ENCODE peak calls at places on chromosomes 6 and 20, in ten cellular contexts. J is stimulated activated CD4-positive, alpha-beta T cell treated with anti-CD3 and anti-CD28 coated beads, Interleukin-4, amount 100 ng/mL, for 1 hour; T is left ventricle myocardium superior; P is NCI-H69; Y is NCI-H524; L is activated CD8-positive, alpha-beta memory T cell treated with anti-CD3 and anti-CD28 coated beads, Interleukin-2, amount 50 U/mL, for 48 hours; E is stimulated activated CD8-positive, alpha-beta memory T cell treated with anti-CD3 and anti-CD28 coated beads, Interleukin-15, amount 100 ng/mL, for 4 hours; V is sigmoid colon; K is mucosa of gallbladder; C is brain microvascular endothelial cell. W is an unnamed sample.
A peak's percentile ranks its signal among the peaks of the same experiment; 100 is the strongest.

GRCh38 chr6:107716688-107717089 is 107.4 kb downstream of the SCML4 start:
- DNase-seq in J (peak; percentile 58), T (no peak), P (peak; percentile 39), Y (peak; percentile 46), L (peak; percentile 79), E (peak; percentile 51), V (no peak), K (peak; percentile 34), C (peak; percentile 29), W (peak; percentile 64)

GRCh38 chr20:63580796-63581461 is 6.9 kb upstream of the HELZ2 start:
- DNase-seq in J (peak; percentile 71), T (no peak), P (peak; percentile 9), Y (peak; percentile 23), L (peak; percentile 79), E (peak; percentile 38), V (peak; percentile 57), K (no peak), C (peak; percentile 31), W (peak; percentile 40)

GRCh38 chr20:7849675-7850074 is 90.6 kb downstream of the HAO1 start:
- DNase-seq in J (no peak), T (no peak), P (no peak), Y (no peak), L (no peak), E (no peak), V (no peak), K (no peak), C (no peak), W (no peak)

GRCh38 chr6:10384064-10384317 is 30.9 kb downstream of the TFAP2A start:
- DNase-seq in J (no peak), T (no peak), P (peak; percentile 74), Y (no peak), L (no peak), E (no peak), V (no peak), K (no peak), C (no peak), W (no peak)

GRCh38 chr6:51300510-51300909 is 481.8 kb downstream of the TFAP2B start:
- DNase-seq in J (no peak), T (no peak), P (no peak), Y (no peak), L (no peak), E (no peak), V (no peak), K (no peak), C (no peak), W (no peak)

GRCh38 chr6:14209005-14209404 is 91.4 kb downstream of the CD83 start:
- DNase-seq in J (no peak), T (no peak), P (peak; percentile 15), Y (no peak), L (no peak), E (no peak), V (no peak), K (no peak), C (no peak), W (no peak)

GRCh38 chr6:32216998-32217397 is 6.9 kb downstream of the NOTCH4 start:
- DNase-seq in J (no peak), T (no peak), P (peak; percentile 11), Y (no peak), L (no peak), E (no peak), V (peak; percentile 40), K (no peak), C (no peak), W (no peak)

GRCh38 chr6:43723737-43724295 is 36.2 kb upstream of the MRPS18A start:
- DNase-seq in J (peak; percentile 73), T (peak; percentile 71), P (peak; percentile 78), Y (peak; percentile 40), L (peak; percentile 80), E (peak; percentile 28), V (peak; percentile 75), K (peak; percentile 80), C (peak; percentile 50), W (no peak)

GRCh38 chr6:7912736-7913517 is 2.3 kb upstream of the TXNDC5 start:
- DNase-seq in J (no peak), T (no peak), P (no peak), Y (no peak), L (no peak), E (no peak), V (no peak), K (no peak), C (no peak), W (no peak)

GRCh38 chr6:44676246-44676790 is 288.8 kb downstream of the CDC5L start:
- DNase-seq in J (no peak), T (no peak), P (peak; percentile 32), Y (no peak), L (no peak), E (no peak), V (no peak), K (no peak), C (no peak), W (no peak)

GRCh38 chr20:63487781-63488241 is 11.1 kb downstream of the EEF1A2 start:
- DNase-seq in J (no peak), T (no peak), P (no peak), Y (no peak), L (no peak), E (no peak), V (no peak), K (no peak), C (no peak), W (no peak)

GRCh38 chr6:141475269-141475668 is 657.5 kb upstream of the GJE1 start:
- DNase-seq in J (no peak), T (no peak), P (no peak), Y (no peak), L (no peak), E (no peak), V (no peak), K (no peak), C (no peak), W (no peak)

GRCh38 chr6:14506656-14507242 is 389.2 kb downstream of the CD83 start:
- DNase-seq in J (no peak), T (no peak), P (peak; percentile 53), Y (no peak), L (no peak), E (no peak), V (no peak), K (no peak), C (no peak), W (no peak)

GRCh38 chr6:139017227-139017626 is 11.3 kb upstream of the ABRACL start:
- DNase-seq in J (no peak), T (no peak), P (peak; percentile 89), Y (no peak), L (no peak), E (no peak), V (no peak), K (no peak), C (no peak), W (no peak)

GRCh38 chr20:43636429-43636828 is 30.5 kb upstream of the MYBL2 start:
- DNase-seq in J (no peak), T (no peak), P (no peak), Y (no peak), L (no peak), E (no peak), V (no peak), K (no peak), C (no peak), W (no peak)

GRCh38 chr6:34570066-34570833 is 14.1 kb upstream of the SPDEF start:
- DNase-seq in J (no peak), T (no peak), P (peak; percentile 42), Y (no peak), L (no peak), E (no peak), V (no peak), K (no peak), C (no peak), W (no peak)

GRCh38 chr20:58721951-58722371 is 29.4 kb downstream of the NPEPL1 start:
- DNase-seq in J (no peak), T (no peak), P (no peak), Y (no peak), L (no peak), E (no peak), V (peak; percentile 69), K (peak; percentile 9), C (no peak), W (no peak)

GRCh38 chr6:90097357-90097756 is 199.3 kb downstream of the BACH2 start:
- DNase-seq in J (no peak), T (no peak), P (no peak), Y (no peak), L (no peak), E (no peak), V (no peak), K (no peak), C (no peak), W (no peak)

GRCh38 chr6:84926756-84927155 is 162.4 kb upstream of the TBX18 start:
- DNase-seq in J (no peak), T (no peak), P (peak; percentile 54), Y (no peak), L (no peak), E (no peak), V (no peak), K (no peak), C (peak; percentile 38), W (no peak)

GRCh38 chr6:168968228-168968627 is 285.4 kb downstream of the THBS2 start:
- DNase-seq in J (no peak), T (no peak), P (peak; percentile 17), Y (peak; percentile 44), L (no peak), E (no peak), V (peak; percentile 86), K (peak; percentile 25), C (peak; percentile 60), W (peak; percentile 5)

GRCh38 chr6:71967436-71967835 is 81.1 kb downstream of the RIMS1 start:
- DNase-seq in J (no peak), T (no peak), P (no peak), Y (no peak), L (no peak), E (no peak), V (no peak), K (no peak), C (no peak), W (no peak)

GRCh38 chr6:5132741-5133140 is 47.6 kb downstream of the PPP1R3G start:
- DNase-seq in J (no peak), T (peak; percentile 79), P (no peak), Y (no peak), L (no peak), E (no peak), V (peak; percentile 89), K (peak; percentile 63), C (peak; percentile 95), W (peak; percentile 74)

GRCh38 chr6:36873612-36874011 is 991 bp downstream of the PPIL1 start:
- DNase-seq in J (no peak), T (no peak), P (peak; percentile 80), Y (no peak), L (peak; percentile 49), E (no peak), V (no peak), K (no peak), C (no peak), W (no peak)

GRCh38 chr6:89667872-89668556 is 29.5 kb upstream of the LYRM2 start:
- DNase-seq in J (no peak), T (no peak), P (peak; percentile 33), Y (no peak), L (no peak), E (no peak), V (no peak), K (no peak), C (peak; percentile 14), W (no peak)

GRCh38 chr6:107624050-107624449 is 134.1 kb downstream of the SOBP start:
- DNase-seq in J (no peak), T (no peak), P (no peak), Y (no peak), L (no peak), E (no peak), V (no peak), K (no peak), C (no peak), W (no peak)